ENCODE peak calls at places on chromosomes 4 and X, in seven cellular contexts. A is putamen, G is cardiac muscle cell, Q is H9, P is amniotic stem cell, B is endothelial cell, L is substantia nigra. U is an unnamed sample.
A peak's percentile ranks its signal among the peaks of the same experiment; 100 is the strongest.

GRCh38 chr4:107153228-107153627 is 117.1 kb upstream of the DKK2 start:
- DNase-seq in P (no peak), L (no peak), B (peak; percentile 80), A (no peak), G (peak; percentile 10), Q (peak; percentile 72), U (no peak)

GRCh38 chr4:70715097-70715496 is 6.7 kb upstream of the RUFY3 start:
- DNase-seq in Q (no peak), L (no peak), G (no peak), B (no peak), P (no peak), A (no peak), U (no peak)

GRCh38 chr4:180060159-180060889 is 2182.9 kb upstream of the TENM3 start:
- DNase-seq in L (no peak), G (peak; percentile 21), A (peak; percentile 34), Q (no peak), P (no peak), B (no peak), U (no peak)

GRCh38 chr4:85842540-85842939 is 367.6 kb downstream of the ARHGAP24 start:
- DNase-seq in B (no peak), L (peak; percentile 24), G (no peak), P (no peak), A (peak; percentile 82), Q (no peak), U (peak; percentile 53)

GRCh38 chrX:100368167-100368566 is 41.9 kb downstream of the PCDH19 start:
- DNase-seq in P (no peak), L (no peak), A (no peak), G (peak; percentile 52), Q (peak; percentile 44), B (peak; percentile 15), U (peak; percentile 8)

GRCh38 chr4:95248713-95249401 is 299.9 kb downstream of the UNC5C start:
- DNase-seq in G (no peak), B (no peak), L (no peak), A (no peak), Q (no peak), P (no peak), U (no peak)

GRCh38 chrX:72258174-72258573 is 18.9 kb downstream of the RPS4X start:
- DNase-seq in P (peak; percentile 6), B (no peak), G (no peak), Q (no peak), L (no peak), A (no peak), U (peak; percentile 57)

GRCh38 chr4:82710202-82710929 is 88.2 kb downstream of the SCD5 start:
- DNase-seq in Q (peak; percentile 41), A (peak; percentile 29), P (no peak), L (no peak), G (no peak), B (no peak), U (no peak)

GRCh38 chr4:858136-858535 is 32.2 kb upstream of the CPLX1 start:
- DNase-seq in Q (no peak), L (no peak), G (no peak), B (no peak), A (no peak), P (no peak), U (no peak)

GRCh38 chr4:56123051-56123450 is 174.3 kb downstream of the CEP135 start:
- DNase-seq in P (no peak), Q (no peak), L (no peak), B (no peak), A (no peak), G (no peak), U (no peak)

GRCh38 chr4:7759635-7760034 is 180.0 kb downstream of the AFAP1 start:
- DNase-seq in G (no peak), P (no peak), A (no peak), L (no peak), B (no peak), Q (no peak), U (no peak)

GRCh38 chrX:2863646-2864045 is 34.9 kb downstream of the GYG2 start:
- DNase-seq in P (no peak), B (no peak), Q (peak; percentile 52), L (no peak), G (peak; percentile 55), A (no peak), U (peak; percentile 9)

GRCh38 chrX:97841544-97842179 is 958.0 kb downstream of the RPA4 start:
- DNase-seq in P (no peak), L (no peak), A (no peak), B (no peak), Q (no peak), G (no peak), U (no peak)

GRCh38 chrX:66635360-66635759 is 3.5 kb downstream of the EDA2R start:
- DNase-seq in B (no peak), G (no peak), A (no peak), L (no peak), Q (no peak), P (peak; percentile 22), U (peak; percentile 30)

GRCh38 chrX:55524487-55524886 is 34.8 kb upstream of the USP51 start:
- DNase-seq in L (no peak), G (peak; percentile 0), P (no peak), A (no peak), Q (no peak), B (no peak), U (no peak)

GRCh38 chr4:30839583-30840520 is 119.7 kb downstream of the PCDH7 start:
- DNase-seq in P (no peak), Q (no peak), A (no peak), G (no peak), L (no peak), B (no peak), U (no peak)

GRCh38 chr4:13989496-13989895 is 362.0 kb upstream of the BOD1L1 start:
- DNase-seq in L (no peak), A (no peak), B (no peak), P (no peak), Q (no peak), G (no peak), U (peak; percentile 27)

GRCh38 chr4:151460434-151460833 is 51.5 kb downstream of the FHIP1A start:
- DNase-seq in B (no peak), Q (no peak), G (peak; percentile 9), P (no peak), A (no peak), L (no peak), U (no peak)

GRCh38 chrX:123450217-123450616 is 266.1 kb downstream of the GRIA3 start:
- DNase-seq in A (no peak), Q (no peak), B (peak; percentile 4), P (no peak), L (no peak), G (peak; percentile 8), U (no peak)

GRCh38 chr4:83830138-83830537 is 294.2 kb downstream of the GPAT3 start:
- DNase-seq in A (no peak), L (no peak), P (no peak), G (peak; percentile 39), Q (no peak), B (peak; percentile 27), U (no peak)

GRCh38 chr4:32485976-32486375 is 1765.8 kb downstream of the PCDH7 start:
- DNase-seq in P (no peak), B (no peak), G (peak; percentile 35), A (peak; percentile 43), L (no peak), Q (no peak), U (no peak)

GRCh38 chrX:135086197-135086854 is 34.0 kb downstream of the ETDB start:
- DNase-seq in P (peak; percentile 44), Q (peak; percentile 53), B (peak; percentile 24), G (peak; percentile 66), A (peak; percentile 40), L (no peak), U (peak; percentile 48)

GRCh38 chrX:36159254-36159653 is 239.7 kb downstream of the CFAP47 start:
- DNase-seq in P (no peak), Q (no peak), A (no peak), L (no peak), B (no peak), G (no peak), U (no peak)

GRCh38 chr4:67575889-67576329 is 17.4 kb downstream of the STAP1 start:
- DNase-seq in B (no peak), Q (no peak), L (no peak), G (no peak), A (no peak), P (no peak), U (no peak)

GRCh38 chr4:9999956-10000551 is 21.2 kb downstream of the SLC2A9 start:
- DNase-seq in B (no peak), A (no peak), P (no peak), L (no peak), Q (no peak), G (no peak), U (no peak)

GRCh38 chr4:13553081-13553480 is 8.8 kb upstream of the NKX3-2 start:
- DNase-seq in L (no peak), B (no peak), P (no peak), A (no peak), G (no peak), Q (no peak), U (no peak)

GRCh38 chrX:153572601-153573000 is 26.3 kb downstream of the CCNQ start:
- DNase-seq in G (no peak), B (no peak), Q (no peak), A (no peak), L (no peak), P (no peak), U (no peak)

GRCh38 chr4:141074098-141074878 is 59.0 kb downstream of the RNF150 start:
- DNase-seq in A (no peak), G (no peak), Q (no peak), B (no peak), L (no peak), P (no peak), U (peak; percentile 25)

GRCh38 chr4:80173387-80173786 is 23.9 kb upstream of the PRDM8 start:
- DNase-seq in B (no peak), L (no peak), Q (no peak), G (no peak), P (no peak), A (no peak), U (peak; percentile 66)

GRCh38 chr4:79258614-79259176 is 67.2 kb downstream of the NAA11 start:
- DNase-seq in B (no peak), P (no peak), Q (no peak), A (no peak), G (no peak), L (no peak), U (no peak)